ENCODE peak calls at places on chromosomes 6 and 20, in five cellular contexts. Z, A, K, Q and H are unnamed samples. For H3K9me3, the result is how much of the 10 kb centered on the place peaks cover.

GRCh38 chr6:72216222-72217106 is 330.1 kb downstream of the RIMS1 start:
- DNase-seq in Z (no peak), A (no peak), K (no peak), Q (no peak), H (no peak)

GRCh38 chr6:21653902-21654301 is 60.4 kb downstream of the SOX4 start:
- DNase-seq in Z (no peak), A (no peak), K (no peak), Q (no peak), H (no peak)

GRCh38 chr6:157427969-157428368 is 47.0 kb downstream of the ZDHHC14 start:
- DNase-seq in Z (peak), A (no peak), K (no peak), Q (no peak), H (no peak)

GRCh38 chr6:75376347-75377024 is 91.9 kb upstream of the TMEM30A start:
- DNase-seq in Z (no peak), A (peak), K (no peak), Q (no peak), H (no peak)

GRCh38 chr20:11850901-11851300 is 66.8 kb upstream of the BTBD3 start:
- DNase-seq in Z (no peak), A (peak), K (no peak), Q (no peak), H (no peak)

GRCh38 chr6:52261229-52261628 is 16.9 kb upstream of the IL17F start:
- DNase-seq in Z (no peak), A (peak), K (no peak), Q (no peak), H (no peak)

GRCh38 chr6:1110164-1110563 is 201.7 kb upstream of the FOXQ1 start:
- DNase-seq in Z (no peak), A (no peak), K (no peak), Q (no peak), H (no peak)

GRCh38 chr6:7052441-7052936 is 55.3 kb upstream of the RREB1 start:
- DNase-seq in Z (peak), A (peak), K (peak), Q (no peak), H (peak)

GRCh38 chr6:71205336-71205956 is 83.2 kb upstream of the OGFRL1 start:
- DNase-seq in Z (no peak), A (peak), K (no peak), Q (no peak), H (no peak)

GRCh38 chr6:30907758-30908591 is at the start of gene GTF2H4:
- DNase-seq in Z (peak), A (peak), K (peak), Q (peak), H (peak)

GRCh38 chr20:21571841-21572690 is 58.2 kb upstream of the NKX2-2 start:
- DNase-seq in Z (no peak), A (no peak), K (no peak), Q (peak), H (no peak)

GRCh38 chr6:99589290-99589672 is 17.4 kb upstream of the PRDM13 start:
- DNase-seq in Z (no peak), A (no peak), K (no peak), Q (no peak), H (no peak)

GRCh38 chr6:44559486-44560270 is 172.2 kb downstream of the CDC5L start:
- DNase-seq in Z (no peak), A (no peak), K (no peak), Q (no peak), H (no peak)

GRCh38 chr6:53357576-53358343 is 9.0 kb upstream of the ELOVL5 start:
- DNase-seq in Z (no peak), A (no peak), K (no peak), Q (no peak), H (no peak)
- H3K4me3 ChIP-seq in Z (no peak), A (no peak), K (no peak), Q (no peak), H (no peak)

DNA sequence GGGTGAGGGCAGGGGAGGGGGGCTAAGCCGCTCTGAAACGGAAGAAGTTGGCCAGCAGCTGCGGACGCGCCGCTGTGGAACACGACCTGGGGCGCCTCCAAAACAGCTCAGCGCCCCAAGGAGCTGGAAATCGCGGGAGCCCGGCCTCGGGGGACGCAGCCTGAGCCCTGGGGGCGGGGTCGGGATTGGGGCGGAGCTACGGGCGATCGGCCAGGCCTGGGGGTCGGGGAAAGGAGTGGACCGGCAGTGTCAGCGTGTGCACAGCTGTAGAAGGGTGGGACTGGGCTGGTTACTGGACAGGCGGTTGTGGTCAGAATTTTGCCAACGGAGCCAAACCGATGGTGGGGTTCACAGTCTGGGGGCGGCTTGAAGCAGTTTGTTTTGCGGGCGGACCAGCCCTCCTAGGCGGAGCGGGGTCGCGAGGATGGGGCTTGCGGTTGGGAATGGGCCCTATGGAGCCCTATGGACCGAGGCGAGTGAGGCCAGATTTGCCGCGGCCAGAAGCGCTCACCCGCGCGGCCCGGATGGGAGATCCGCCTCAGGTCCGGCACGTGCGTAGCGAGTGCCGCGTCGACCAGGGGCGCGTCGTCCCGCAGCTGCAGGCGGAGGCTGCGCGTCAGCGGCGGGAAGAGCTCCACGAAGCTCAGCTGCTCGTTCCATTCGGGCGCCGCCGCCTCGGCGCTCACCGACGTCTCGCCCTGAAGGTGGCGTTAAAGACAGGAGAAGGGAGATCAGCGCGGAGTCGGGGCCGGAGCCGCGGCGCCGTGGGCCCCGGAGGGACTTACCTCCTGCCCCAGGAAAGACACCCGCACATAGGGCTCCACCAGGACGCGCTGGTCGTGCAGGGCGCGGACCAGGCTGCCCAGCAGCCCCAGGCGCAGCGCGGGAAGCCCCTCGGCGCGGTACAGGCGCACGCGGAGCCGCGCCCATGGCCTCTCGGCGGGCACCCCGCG is 14.3 kb upstream of the SPAG4 start:
- DNase-seq in Z (peak), A (peak), K (peak), Q (peak), H (peak)
- TF ChIP-seq CTCF in Z (peak), A (peak), K (no peak), Q (peak), H (peak)

GRCh38 chr20:61083431-61083830 is 168.6 kb upstream of the CDH4 start:
- DNase-seq in Z (no peak), A (no peak), K (no peak), Q (no peak), H (no peak)
- H3K9me3 ChIP-seq in Z (under half), A (under half), K (under half), Q (under half), H (under half)

DNA sequence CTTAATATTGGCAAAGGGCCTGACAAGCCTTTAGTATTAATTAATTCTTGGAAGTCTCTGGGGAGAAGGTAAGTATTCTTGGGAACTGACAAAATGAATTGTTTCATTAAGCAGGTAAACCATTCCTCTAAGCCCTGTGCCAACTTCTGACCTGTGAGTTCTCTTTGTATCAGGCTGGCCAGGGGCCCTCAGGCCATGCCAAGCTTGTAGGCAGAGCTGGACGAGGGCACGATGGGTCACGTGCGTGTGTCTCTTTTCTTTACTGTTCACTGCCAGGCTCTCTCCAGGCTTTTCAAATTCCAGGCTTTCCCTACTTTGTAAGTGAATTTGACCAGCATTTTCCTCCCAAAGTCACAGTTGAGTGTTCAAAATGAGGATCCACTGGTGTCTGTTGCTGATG is 112.4 kb downstream of the NRN1 start:
- DNase-seq in Z (no peak), A (no peak), K (no peak), Q (no peak), H (peak)
- H3K4me3 ChIP-seq in Z (no peak), A (no peak), K (no peak), Q (no peak), H (no peak)

DNA sequence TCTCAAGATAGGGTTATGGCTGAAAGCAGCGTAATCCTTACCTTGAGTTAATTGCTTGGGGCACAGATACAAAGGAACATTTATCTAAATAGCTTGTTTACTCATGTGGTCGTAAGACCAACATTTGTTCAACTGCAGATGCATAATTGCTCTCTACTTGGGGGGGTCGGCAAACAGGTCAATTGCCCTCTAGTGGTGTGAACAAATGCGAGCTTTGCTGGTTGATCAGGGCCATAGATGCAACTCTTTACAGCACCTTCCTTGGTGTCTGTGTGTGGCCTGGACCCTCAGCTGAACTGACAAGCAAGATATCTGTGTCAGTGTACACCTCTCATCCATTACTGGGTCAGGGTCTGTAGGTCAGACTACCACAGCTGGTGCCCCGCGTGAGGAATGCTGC is 24.1 kb downstream of the HLA-DPA1 start:
- DNase-seq in Z (no peak), A (no peak), K (no peak), Q (no peak), H (no peak)
- TF ChIP-seq CTCF in Z (no peak), A (no peak), K (no peak), Q (peak), H (peak)